ENCODE peak calls at places on chromosomes 11 and 22, in seven cellular contexts. I is Peyer's patch, B is thoracic aorta, F is kidney, L is right cardiac atrium, C is pancreas, J is HCT116. A is an unnamed sample. For H3K9me3, the result is how much of the 10 kb centered on the place peaks cover.

GRCh38 chr22:41833369-41834004 is 582 bp downstream of the SREBF2 start:
- DNase-seq in I (peak), B (no peak), F (peak), L (peak), C (peak), J (no peak), A (peak)

GRCh38 chr22:19213496-19214473 is 35.2 kb upstream of the SLC25A1 start:
- DNase-seq in I (no peak), B (no peak), F (no peak), L (no peak), C (no peak), J (no peak), A (no peak)

GRCh38 chr11:130178992-130179391 is 19.4 kb downstream of the ST14 start:
- DNase-seq in I (no peak), B (no peak), F (no peak), L (no peak), C (no peak), J (no peak), A (no peak)

GRCh38 chr22:44452531-44453420 is 45.3 kb downstream of the RTL6 start:
- DNase-seq in I (peak), B (no peak), F (peak), L (no peak), C (no peak), J (no peak), A (peak)

GRCh38 chr22:28949788-28950187 is 66.4 kb downstream of the ZNRF3 start:
- DNase-seq in I (no peak), B (no peak), F (no peak), L (no peak), C (no peak), J (no peak), A (no peak)

GRCh38 chr11:130625907-130626306 is 177.5 kb downstream of the ADAMTS15 start:
- DNase-seq in I (no peak), B (no peak), F (no peak), L (no peak), C (no peak), J (no peak), A (no peak)

GRCh38 chr11:57116654-57117053 is 65.1 kb upstream of the LRRC55 start:
- DNase-seq in I (peak), B (no peak), F (no peak), L (peak), C (no peak), J (peak), A (no peak)

GRCh38 chr22:41074941-41075710 is 17.3 kb upstream of the EP300 start:
- DNase-seq in I (no peak), B (no peak), F (no peak), L (no peak), C (no peak), J (no peak), A (no peak)

GRCh38 chr11:3735827-3736226 is 61.5 kb downstream of the NUP98 start:
- DNase-seq in I (no peak), B (no peak), F (no peak), L (no peak), C (no peak), J (no peak), A (no peak)

GRCh38 chr11:25711008-25711407 is 620.9 kb upstream of the ANO3 start:
- DNase-seq in I (no peak), B (no peak), F (no peak), L (no peak), C (no peak), J (no peak), A (no peak)

GRCh38 chr11:16791494-16791961 is 53.1 kb downstream of the C11orf58 start:
- DNase-seq in I (no peak), B (peak), F (no peak), L (no peak), C (no peak), J (peak), A (no peak)

GRCh38 chr11:72831521-72832300 is 17.5 kb downstream of the ATG16L2 start:
- DNase-seq in I (peak), B (peak), F (peak), L (peak), C (peak), J (peak), A (peak)

GRCh38 chr22:44182591-44183588 is 2.2 kb downstream of the PARVG start:
- DNase-seq in I (peak), B (no peak), F (peak), L (peak), C (no peak), J (no peak), A (peak)

GRCh38 chr22:31093090-31093850 is 12.2 kb downstream of the SMTN start:
- DNase-seq in I (no peak), B (no peak), F (no peak), L (peak), C (peak), J (no peak), A (no peak)

GRCh38 chr11:120284272-120284671 is 40.8 kb upstream of the TLCD5 start:
- DNase-seq in I (no peak), B (no peak), F (no peak), L (no peak), C (no peak), J (no peak), A (peak)

GRCh38 chr22:37303821-37304274 is 21.5 kb downstream of the CYTH4 start:
- DNase-seq in I (no peak), B (peak), F (no peak), L (no peak), C (no peak), J (peak), A (peak)

GRCh38 chr11:60813324-60813723 is 28.2 kb downstream of the MS4A10 start:
- DNase-seq in I (no peak), B (no peak), F (no peak), L (no peak), C (no peak), J (no peak), A (no peak)

GRCh38 chr22:27405672-27406388 is 395.7 kb downstream of the MN1 start:
- DNase-seq in I (peak), B (no peak), F (no peak), L (peak), C (peak), J (peak), A (peak)

GRCh38 chr11:39461065-39461464 is 1998.4 kb downstream of the LRRC4C start:
- DNase-seq in I (no peak), B (no peak), F (no peak), L (no peak), C (no peak), J (no peak), A (no peak)

GRCh38 chr11:9137293-9138132 is 46.1 kb upstream of the SCUBE2 start:
- DNase-seq in I (peak), B (peak), F (peak), L (peak), C (peak), J (peak), A (peak)

GRCh38 chr22:23713696-23714595 is 23.1 kb downstream of the RGL4 start:
- DNase-seq in I (no peak), B (no peak), F (peak), L (no peak), C (peak), J (no peak), A (no peak)

GRCh38 chr11:129861702-129862107 is 33.7 kb downstream of the NFRKB start:
- DNase-seq in I (peak), B (no peak), F (no peak), L (peak), C (no peak), J (peak), A (peak)

GRCh38 chr22:11307996-11308395 is 4220.0 kb upstream of the OR11H1 start:
- DNase-seq in I (no peak), B (no peak), F (no peak), L (no peak), C (peak), J (no peak), A (no peak)
- H3K9me3 ChIP-seq in I (half or more), B (under half), F (under half), L (under half), C (under half), J (under half), A (under half)

GRCh38 chr22:47372111-47372581 is 609.7 kb downstream of the TBC1D22A start:
- DNase-seq in I (peak), B (no peak), F (peak), L (no peak), C (peak), J (no peak), A (no peak)

GRCh38 chr22:47370448-47371262 is 608.2 kb downstream of the TBC1D22A start:
- DNase-seq in I (peak), B (no peak), F (no peak), L (no peak), C (no peak), J (no peak), A (no peak)

GRCh38 chr22:47369431-47370015 is 607.1 kb downstream of the TBC1D22A start:
- DNase-seq in I (peak), B (no peak), F (no peak), L (no peak), C (no peak), J (no peak), A (no peak)

GRCh38 chr22:47372596-47373385 is 610.3 kb downstream of the TBC1D22A start:
- DNase-seq in I (peak), B (no peak), F (peak), L (no peak), C (no peak), J (no peak), A (peak)

GRCh38 chr22:47371263-47372090 is 609.0 kb downstream of the TBC1D22A start:
- DNase-seq in I (peak), B (no peak), F (no peak), L (no peak), C (peak), J (no peak), A (no peak)
- H3K9me3 ChIP-seq in I (under half), B (under half), F (under half), L (under half), C (under half), J (under half), A (under half)

DNA sequence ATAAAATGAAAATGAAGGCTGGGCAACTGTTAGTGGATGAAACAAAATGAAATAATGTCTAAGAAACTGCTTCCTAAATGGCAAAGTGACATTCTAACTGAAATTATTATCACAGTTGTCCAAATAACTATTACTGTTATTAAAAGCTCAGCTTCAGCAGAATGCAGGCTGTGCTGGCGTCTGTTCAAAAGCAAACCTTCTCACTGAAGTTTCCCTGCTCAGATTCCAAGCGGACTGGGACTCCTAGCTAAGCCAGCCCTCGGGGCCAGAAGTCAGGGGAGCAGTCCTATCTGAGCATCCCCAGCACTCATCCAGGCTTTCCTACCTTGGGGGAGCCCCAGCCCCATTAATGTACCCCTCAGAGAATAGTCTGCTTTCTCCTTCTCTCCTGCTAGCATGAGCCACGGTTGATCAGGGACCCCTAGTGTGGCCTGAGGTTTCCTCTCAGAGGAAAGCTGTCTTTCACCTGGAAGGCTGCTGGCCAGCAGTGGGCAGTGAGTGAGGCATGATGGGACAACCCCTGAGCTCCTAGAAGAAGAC is 1167.3 kb downstream of the TBC1D22A start:
- DNase-seq in I (no peak), B (no peak), F (no peak), L (no peak), C (no peak), J (no peak), A (no peak)
- H3K9me3 ChIP-seq in I (under half), B (under half), F (under half), L (under half), C (under half), J (under half), A (under half)

GRCh38 chr11:134472188-134472455 is 60.1 kb upstream of the B3GAT1 start:
- DNase-seq in I (no peak), B (no peak), F (no peak), L (no peak), C (no peak), J (no peak), A (no peak)
- H3K9me3 ChIP-seq in I (under half), B (under half), F (under half), L (under half), C (under half), J (under half), A (under half)

GRCh38 chr11:132718711-132719641 is 813.3 kb downstream of the OPCML start:
- DNase-seq in I (peak), B (no peak), F (no peak), L (peak), C (no peak), J (no peak), A (no peak)
- H3K9me3 ChIP-seq in I (under half), B (under half), F (under half), L (under half), C (under half), J (under half), A (under half)

DNA sequence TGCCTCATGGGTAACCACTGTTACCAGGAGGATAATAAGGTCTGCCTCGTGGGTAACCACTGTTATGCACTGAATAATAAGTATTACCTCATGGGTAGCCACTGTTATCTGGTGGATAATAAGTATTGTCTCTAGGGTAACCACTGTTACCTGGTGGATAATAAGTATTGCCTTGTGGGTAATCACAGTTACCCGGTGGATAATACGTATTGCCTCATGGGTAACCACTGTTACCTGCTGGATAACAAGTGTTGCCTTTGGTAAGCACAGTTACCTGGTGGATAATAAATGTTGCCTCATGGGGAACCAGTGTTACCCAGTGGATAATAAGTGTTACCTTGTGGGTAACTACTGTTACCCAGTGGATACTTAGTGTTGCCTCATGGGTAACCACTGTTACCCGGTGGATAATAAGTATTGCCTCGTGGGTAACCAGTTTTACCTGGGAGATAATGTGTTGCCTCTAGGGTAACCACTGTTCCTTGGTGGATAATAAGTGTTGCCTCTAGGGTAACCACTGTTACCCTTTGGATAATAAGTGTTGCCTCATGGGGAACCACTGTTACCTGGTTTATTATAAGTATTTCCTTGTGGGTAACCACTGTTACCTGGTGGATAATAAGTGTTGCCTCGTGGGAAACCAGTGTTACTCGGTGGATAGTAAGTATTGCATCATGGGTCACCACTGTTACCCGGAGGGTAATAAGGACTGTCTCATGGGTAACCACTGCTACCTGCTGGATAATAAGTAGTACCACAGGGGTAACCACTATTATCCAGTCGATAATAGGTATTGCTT is 10.6 kb upstream of the NXPE4 start:
- DNase-seq in I (no peak), B (no peak), F (no peak), L (no peak), C (no peak), J (no peak), A (no peak)
- H3K9me3 ChIP-seq in I (under half), B (under half), F (under half), L (under half), C (under half), J (under half), A (under half)

GRCh38 chr11:133531450-133531849 is 851 bp downstream of the OPCML start:
- DNase-seq in I (no peak), B (no peak), F (no peak), L (no peak), C (no peak), J (no peak), A (no peak)
- H3K9me3 ChIP-seq in I (under half), B (under half), F (under half), L (under half), C (under half), J (under half), A (under half)